ENCODE peak calls at places on chromosomes 1 and 21, in five cellular contexts. One of them, this sample, is unnamed.

GRCh38 chr21:42635848-42636534 is 17.4 kb upstream of the PDE9A start:
- DNase-seq in IMR-90: no peak
- DNase-seq in H9: no peak
- DNase-seq in trophoblast cell: no peak
- DNase-seq in mesenchymal stem cell: no peak
- DNase-seq in this sample: no peak

GRCh38 chr1:162212713-162213112 is 143.2 kb downstream of the NOS1AP start:
- DNase-seq in IMR-90: no peak
- DNase-seq in H9: no peak
- DNase-seq in trophoblast cell: no peak
- DNase-seq in mesenchymal stem cell: no peak
- DNase-seq in this sample: no peak

GRCh38 chr1:234214129-234214910 is 158.9 kb upstream of the COA6 start:
- DNase-seq in IMR-90: peak
- DNase-seq in H9: peak
- DNase-seq in trophoblast cell: no peak
- DNase-seq in mesenchymal stem cell: no peak
- DNase-seq in this sample: peak

GRCh38 chr1:3468236-3469103 is 14.0 kb downstream of the ARHGEF16 start:
- DNase-seq in IMR-90: no peak
- DNase-seq in H9: no peak
- DNase-seq in trophoblast cell: peak
- DNase-seq in mesenchymal stem cell: no peak
- DNase-seq in this sample: no peak

GRCh38 chr1:150134537-150134936 is 15.2 kb upstream of the PLEKHO1 start:
- DNase-seq in IMR-90: no peak
- DNase-seq in H9: no peak
- DNase-seq in trophoblast cell: no peak
- DNase-seq in mesenchymal stem cell: no peak
- DNase-seq in this sample: no peak

GRCh38 chr1:39283858-39284257 is 79.4 kb downstream of the MACF1 start:
- DNase-seq in IMR-90: no peak
- DNase-seq in H9: no peak
- DNase-seq in trophoblast cell: no peak
- DNase-seq in mesenchymal stem cell: no peak
- DNase-seq in this sample: no peak

GRCh38 chr1:157734328-157734727 is 33.8 kb upstream of the FCRL3 start:
- DNase-seq in IMR-90: no peak
- DNase-seq in H9: no peak
- DNase-seq in trophoblast cell: no peak
- DNase-seq in mesenchymal stem cell: no peak
- DNase-seq in this sample: no peak

GRCh38 chr1:154178856-154179811 is 12.8 kb downstream of the TPM3 start:
- DNase-seq in IMR-90: no peak
- DNase-seq in H9: no peak
- DNase-seq in trophoblast cell: no peak
- DNase-seq in mesenchymal stem cell: peak
- DNase-seq in this sample: no peak

GRCh38 chr1:177302365-177303044 is 131.7 kb downstream of the BRINP2 start:
- DNase-seq in IMR-90: no peak
- DNase-seq in H9: no peak
- DNase-seq in trophoblast cell: no peak
- DNase-seq in mesenchymal stem cell: no peak
- DNase-seq in this sample: no peak

GRCh38 chr1:42340093-42340492 is 5.1 kb upstream of the FOXJ3 start:
- DNase-seq in IMR-90: peak
- DNase-seq in H9: no peak
- DNase-seq in trophoblast cell: no peak
- DNase-seq in mesenchymal stem cell: peak
- DNase-seq in this sample: no peak

GRCh38 chr21:21436012-21436545 is 437.9 kb downstream of the NCAM2 start:
- DNase-seq in IMR-90: peak
- DNase-seq in H9: no peak
- DNase-seq in trophoblast cell: no peak
- DNase-seq in mesenchymal stem cell: peak
- DNase-seq in this sample: no peak

GRCh38 chr21:39843916-39844315 is 23.3 kb upstream of the PCP4 start:
- DNase-seq in IMR-90: no peak
- DNase-seq in H9: no peak
- DNase-seq in trophoblast cell: no peak
- DNase-seq in mesenchymal stem cell: no peak
- DNase-seq in this sample: no peak

GRCh38 chr1:40665335-40666171 is at the start of gene RIMS3:
- DNase-seq in IMR-90: peak
- DNase-seq in H9: peak
- DNase-seq in trophoblast cell: peak
- DNase-seq in mesenchymal stem cell: peak
- DNase-seq in this sample: peak

GRCh38 chr1:170755791-170756190 is 91.9 kb downstream of the PRRX1 start:
- DNase-seq in IMR-90: no peak
- DNase-seq in H9: no peak
- DNase-seq in trophoblast cell: no peak
- DNase-seq in mesenchymal stem cell: no peak
- DNase-seq in this sample: no peak

GRCh38 chr1:185846672-185847440 is 112.7 kb downstream of the HMCN1 start:
- DNase-seq in IMR-90: peak
- DNase-seq in H9: no peak
- DNase-seq in trophoblast cell: no peak
- DNase-seq in mesenchymal stem cell: peak
- DNase-seq in this sample: no peak

GRCh38 chr21:45530423-45531113 is 11.7 kb downstream of the SLC19A1 start:
- DNase-seq in IMR-90: no peak
- DNase-seq in H9: no peak
- DNase-seq in trophoblast cell: no peak
- DNase-seq in mesenchymal stem cell: no peak
- DNase-seq in this sample: no peak

GRCh38 chr1:247281001-247281574 is 25.2 kb downstream of the VN1R5 start:
- DNase-seq in IMR-90: peak
- DNase-seq in H9: no peak
- DNase-seq in trophoblast cell: no peak
- DNase-seq in mesenchymal stem cell: no peak
- DNase-seq in this sample: no peak

GRCh38 chr1:72697410-72697809 is 415.1 kb upstream of the NEGR1 start:
- DNase-seq in IMR-90: no peak
- DNase-seq in H9: no peak
- DNase-seq in trophoblast cell: no peak
- DNase-seq in mesenchymal stem cell: no peak
- DNase-seq in this sample: no peak

GRCh38 chr1:156006666-156007376 is 13.9 kb downstream of the SSR2 start:
- DNase-seq in IMR-90: no peak
- DNase-seq in H9: no peak
- DNase-seq in trophoblast cell: no peak
- DNase-seq in mesenchymal stem cell: no peak
- DNase-seq in this sample: no peak

GRCh38 chr1:17596651-17597509 is 57.4 kb downstream of the ARHGEF10L start:
- DNase-seq in IMR-90: no peak
- DNase-seq in H9: no peak
- DNase-seq in trophoblast cell: no peak
- DNase-seq in mesenchymal stem cell: peak
- DNase-seq in this sample: no peak

GRCh38 chr1:64246294-64246917 is 43.0 kb downstream of the UBE2U start:
- DNase-seq in IMR-90: peak
- DNase-seq in H9: no peak
- DNase-seq in trophoblast cell: no peak
- DNase-seq in mesenchymal stem cell: peak
- DNase-seq in this sample: peak

GRCh38 chr1:220880367-220880680 is 1.1 kb downstream of the HLX start:
- DNase-seq in IMR-90: no peak
- DNase-seq in H9: no peak
- DNase-seq in trophoblast cell: no peak
- DNase-seq in mesenchymal stem cell: no peak
- DNase-seq in this sample: no peak

GRCh38 chr1:231410041-231410591 is 12.0 kb downstream of the EGLN1 start:
- DNase-seq in IMR-90: peak
- DNase-seq in H9: no peak
- DNase-seq in trophoblast cell: no peak
- DNase-seq in mesenchymal stem cell: no peak
- DNase-seq in this sample: no peak

GRCh38 chr1:23966973-23967493 is 7.4 kb downstream of the PNRC2 start:
- DNase-seq in IMR-90: no peak
- DNase-seq in H9: no peak
- DNase-seq in trophoblast cell: no peak
- DNase-seq in mesenchymal stem cell: no peak
- DNase-seq in this sample: no peak

GRCh38 chr1:23964235-23964668 is 4.6 kb downstream of the PNRC2 start:
- DNase-seq in IMR-90: no peak
- DNase-seq in H9: no peak
- DNase-seq in trophoblast cell: no peak
- DNase-seq in mesenchymal stem cell: peak
- DNase-seq in this sample: no peak

GRCh38 chr1:23963617-23964234 is 4.1 kb downstream of the PNRC2 start:
- DNase-seq in IMR-90: no peak
- DNase-seq in H9: no peak
- DNase-seq in trophoblast cell: no peak
- DNase-seq in mesenchymal stem cell: no peak
- DNase-seq in this sample: no peak

GRCh38 chr1:23967871-23968270 is 8.2 kb downstream of the PNRC2 start:
- DNase-seq in IMR-90: no peak
- DNase-seq in H9: no peak
- DNase-seq in trophoblast cell: no peak
- DNase-seq in mesenchymal stem cell: no peak
- DNase-seq in this sample: no peak

DNA sequence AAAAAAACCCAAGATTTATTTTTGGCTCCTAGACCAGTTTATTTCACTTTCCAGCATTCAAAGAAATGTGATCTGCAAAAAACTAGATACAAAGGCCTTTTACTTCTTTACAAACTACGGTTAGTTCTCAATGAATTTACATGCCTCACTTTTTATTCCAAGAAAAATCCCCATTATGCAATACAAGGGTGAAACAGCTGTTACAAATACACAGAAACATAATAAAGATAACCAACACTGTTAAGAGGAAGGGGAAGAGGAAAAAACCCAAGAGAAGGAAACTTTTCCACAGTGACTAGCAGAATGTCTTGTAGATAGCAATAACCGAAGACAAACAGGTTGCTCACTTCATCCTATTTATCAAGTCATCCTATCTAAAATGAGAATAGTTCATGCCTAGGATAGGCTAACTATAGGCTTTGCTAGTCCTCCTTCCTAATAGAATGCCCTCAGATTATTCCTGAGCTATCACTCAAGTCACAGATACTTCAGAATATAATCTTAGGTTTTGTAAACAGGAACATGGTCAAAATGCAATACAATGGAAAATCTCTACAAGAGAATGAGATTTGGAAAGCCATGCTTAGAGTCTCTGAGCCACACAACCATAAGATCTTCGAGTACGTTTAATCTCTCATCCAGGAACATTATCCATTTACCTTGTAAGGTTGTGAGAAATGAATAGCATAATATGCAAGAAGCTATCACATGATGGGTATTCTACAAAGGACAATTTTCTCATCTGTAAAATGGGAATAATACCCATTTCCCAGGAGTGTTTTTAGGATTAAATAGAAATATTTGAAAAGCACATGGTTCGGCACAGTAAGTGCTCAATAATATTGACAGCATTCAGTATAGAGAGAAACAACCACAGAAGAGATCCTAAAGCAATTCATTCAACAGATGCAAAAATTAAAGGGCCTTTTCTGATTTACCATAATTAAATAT is 5.4 kb downstream of the PNRC2 start:
- DNase-seq in IMR-90: peak
- DNase-seq in H9: no peak
- DNase-seq in trophoblast cell: no peak
- DNase-seq in mesenchymal stem cell: peak
- DNase-seq in this sample: no peak
- H3K4me2 ChIP-seq in IMR-90: peak
- H3K4me2 ChIP-seq in H9: no peak
- H3K4me2 ChIP-seq in trophoblast cell: no peak
- H3K4me2 ChIP-seq in mesenchymal stem cell: no peak
- H3K4me2 ChIP-seq in this sample: no peak

DNA sequence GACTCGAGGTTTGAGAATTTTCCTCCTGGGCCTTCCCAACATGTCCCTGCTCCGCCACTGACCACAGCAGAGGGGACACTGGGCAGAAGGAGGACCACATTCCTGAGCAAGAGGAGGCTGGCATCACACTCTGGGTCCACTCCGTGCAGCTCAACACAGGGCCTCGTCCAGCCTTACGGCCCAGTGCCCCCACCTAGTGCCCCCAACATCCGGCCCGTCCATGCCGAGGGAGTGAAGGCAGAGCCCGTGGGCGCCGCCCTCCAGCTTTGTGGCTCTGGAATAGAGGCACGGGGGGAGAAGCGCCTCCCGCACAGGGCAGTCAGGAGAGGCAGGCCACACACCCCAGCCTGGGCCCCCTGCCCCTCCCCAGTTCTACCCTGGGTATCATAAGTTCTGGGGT is 158.3 kb downstream of the NPHP4 start:
- DNase-seq in IMR-90: no peak
- DNase-seq in H9: no peak
- DNase-seq in trophoblast cell: no peak
- DNase-seq in mesenchymal stem cell: no peak
- DNase-seq in this sample: no peak
- H4K91ac ChIP-seq in IMR-90: no peak
- H4K91ac ChIP-seq in H9: no peak
- H4K91ac ChIP-seq in trophoblast cell: no peak
- H4K91ac ChIP-seq in mesenchymal stem cell: no peak
- H4K91ac ChIP-seq in this sample: no peak

GRCh38 chr1:206455320-206455680 is 15.0 kb upstream of the IKBKE start:
- DNase-seq in IMR-90: no peak
- DNase-seq in H9: no peak
- DNase-seq in trophoblast cell: no peak
- DNase-seq in mesenchymal stem cell: no peak
- DNase-seq in this sample: no peak

GRCh38 chr1:206455681-206456344 is 14.5 kb upstream of the IKBKE start:
- DNase-seq in IMR-90: no peak
- DNase-seq in H9: no peak
- DNase-seq in trophoblast cell: no peak
- DNase-seq in mesenchymal stem cell: no peak
- DNase-seq in this sample: peak

GRCh38 chr1:206456577-206457375 is 13.5 kb upstream of the IKBKE start:
- DNase-seq in IMR-90: no peak
- DNase-seq in H9: no peak
- DNase-seq in trophoblast cell: no peak
- DNase-seq in mesenchymal stem cell: peak
- DNase-seq in this sample: no peak

GRCh38 chr1:206459703-206460102 is 10.6 kb upstream of the IKBKE start:
- DNase-seq in IMR-90: no peak
- DNase-seq in H9: no peak
- DNase-seq in trophoblast cell: no peak
- DNase-seq in mesenchymal stem cell: no peak
- DNase-seq in this sample: no peak

GRCh38 chr1:206457408-206457807 is 12.9 kb upstream of the IKBKE start:
- DNase-seq in IMR-90: peak
- DNase-seq in H9: no peak
- DNase-seq in trophoblast cell: peak
- DNase-seq in mesenchymal stem cell: peak
- DNase-seq in this sample: no peak
- H3K4me2 ChIP-seq in IMR-90: no peak
- H3K4me2 ChIP-seq in H9: no peak
- H3K4me2 ChIP-seq in trophoblast cell: no peak
- H3K4me2 ChIP-seq in mesenchymal stem cell: no peak
- H3K4me2 ChIP-seq in this sample: no peak

GRCh38 chr1:75062111-75062510 is 72.1 kb upstream of the LHX8 start:
- DNase-seq in IMR-90: no peak
- DNase-seq in H9: no peak
- DNase-seq in trophoblast cell: no peak
- DNase-seq in mesenchymal stem cell: no peak
- DNase-seq in this sample: no peak

GRCh38 chr1:75067975-75068374 is 66.2 kb upstream of the LHX8 start:
- DNase-seq in IMR-90: no peak
- DNase-seq in H9: peak
- DNase-seq in trophoblast cell: no peak
- DNase-seq in mesenchymal stem cell: no peak
- DNase-seq in this sample: no peak
- H4K91ac ChIP-seq in IMR-90: no peak
- H4K91ac ChIP-seq in H9: no peak
- H4K91ac ChIP-seq in trophoblast cell: no peak
- H4K91ac ChIP-seq in mesenchymal stem cell: no peak
- H4K91ac ChIP-seq in this sample: no peak